ENCODE peak calls at places on chromosomes 12 and 14, in ten cellular contexts. K is hepatocyte; E is T follicular helper cell; D is AG10803; R is activated CD4-positive, alpha-beta T cell treated with anti-CD3 and anti-CD28 coated beads for 4 hours; F is stimulated activated CD8-positive, alpha-beta memory T cell treated with anti-CD3 and anti-CD28 coated beads, Interleukin-15, amount 100 ng/mL, for 1 hour; H is tibial artery; C is GM04504; Q is left colon; I is stimulated activated CD4-positive, alpha-beta T cell treated with anti-CD3 and anti-CD28 coated beads, TNF-alpha, amount 100 ng/mL, for 1 hour. S is an unnamed sample.

GRCh38 chr14:38877744-38878388 is 225.2 kb downstream of the SEC23A start:
- DNase-seq in H (no peak), E (no peak), I (no peak), R (no peak), C (no peak), D (no peak), F (no peak), K (no peak), Q (no peak), S (no peak)

GRCh38 chr12:121630791-121631190 is 4.5 kb downstream of the ORAI1 start:
- DNase-seq in R (no peak), Q (no peak), E (no peak), F (no peak), D (no peak), H (no peak), I (no peak), K (no peak), C (no peak), S (peak)

GRCh38 chr12:14960548-14961465 is 594 bp downstream of the ARHGDIB start:
- DNase-seq in F (no peak), H (no peak), I (no peak), E (no peak), D (no peak), C (no peak), Q (no peak), K (no peak), R (peak), S (no peak)

GRCh38 chr12:57461326-57461903 is 1.8 kb downstream of the GLI1 start:
- DNase-seq in Q (peak), I (no peak), E (no peak), R (no peak), F (no peak), H (peak), C (no peak), D (peak), K (peak), S (peak)

GRCh38 chr14:72549848-72550247 is 344.1 kb downstream of the DPF3 start:
- DNase-seq in H (no peak), D (peak), K (no peak), E (no peak), Q (no peak), I (no peak), C (no peak), R (no peak), F (no peak), S (no peak)

GRCh38 chr14:105878554-105878953 is 352.2 kb downstream of the TMEM121 start:
- DNase-seq in Q (no peak), E (no peak), H (peak), I (no peak), K (no peak), F (no peak), D (no peak), C (no peak), R (no peak), S (peak)

GRCh38 chr14:93682459-93682858 is 105.8 kb downstream of the PRIMA1 start:
- DNase-seq in F (no peak), E (no peak), D (no peak), Q (no peak), I (no peak), C (no peak), R (no peak), H (no peak), K (no peak), S (no peak)

GRCh38 chr12:98653866-98654493 is 8.9 kb downstream of the APAF1 start:
- DNase-seq in I (no peak), E (no peak), R (no peak), D (peak), F (no peak), H (no peak), C (no peak), Q (no peak), K (peak), S (no peak)

GRCh38 chr12:38113991-38114390 is 202.6 kb upstream of the ALG10B start:
- DNase-seq in Q (no peak), I (no peak), K (no peak), R (no peak), C (no peak), H (no peak), E (no peak), D (no peak), F (no peak), S (no peak)

GRCh38 chr14:66595394-66595793 is 87.4 kb downstream of the GPHN start:
- DNase-seq in D (no peak), E (no peak), R (no peak), K (no peak), H (peak), Q (no peak), I (no peak), F (no peak), C (no peak), S (no peak)

GRCh38 chr12:110948041-110948440 is 27.7 kb upstream of the MYL2 start:
- DNase-seq in K (no peak), I (no peak), F (no peak), C (no peak), D (no peak), E (no peak), R (no peak), H (no peak), Q (no peak), S (no peak)

GRCh38 chr12:68975811-68976210 is 42.8 kb upstream of the CPM start:
- DNase-seq in C (no peak), R (no peak), Q (no peak), D (no peak), H (no peak), I (no peak), F (no peak), K (no peak), E (no peak), S (no peak)

GRCh38 chr12:128933039-128933438 is 79.8 kb downstream of the GLT1D1 start:
- DNase-seq in D (no peak), R (no peak), C (no peak), E (no peak), H (no peak), Q (no peak), I (no peak), F (no peak), K (no peak), S (no peak)

GRCh38 chr12:6140646-6141045 is 16.2 kb upstream of the VWF start:
- DNase-seq in D (no peak), F (no peak), H (no peak), I (no peak), K (no peak), Q (no peak), E (no peak), C (no peak), R (no peak), S (no peak)

GRCh38 chr14:91237219-91237618 is 7.3 kb downstream of the GPR68 start:
- DNase-seq in R (no peak), Q (no peak), K (no peak), C (peak), F (no peak), D (peak), I (no peak), E (no peak), H (no peak), S (no peak)

GRCh38 chr14:103207038-103207403 is 83.8 kb downstream of the TNFAIP2 start:
- DNase-seq in F (no peak), E (no peak), R (no peak), Q (peak), I (no peak), K (peak), C (peak), D (peak), H (peak), S (no peak)

GRCh38 chr14:68309631-68310030 is 483.2 kb downstream of the ZFP36L1 start:
- DNase-seq in H (no peak), I (no peak), K (no peak), C (no peak), R (no peak), Q (no peak), E (no peak), F (no peak), D (no peak), S (no peak)

GRCh38 chr14:90483551-90483950 is 86.7 kb downstream of the CALM1 start:
- DNase-seq in H (peak), Q (peak), C (no peak), I (no peak), R (peak), F (no peak), K (no peak), E (peak), D (no peak), S (no peak)

GRCh38 chr14:100012478-100012925 is 52.7 kb upstream of the EVL start:
- DNase-seq in C (no peak), Q (no peak), D (peak), E (no peak), K (no peak), I (no peak), R (no peak), H (no peak), F (no peak), S (no peak)

GRCh38 chr12:53223391-53224267 is 8.4 kb downstream of the RARG start:
- DNase-seq in K (peak), C (no peak), E (no peak), D (peak), F (no peak), R (no peak), I (no peak), Q (no peak), H (peak), S (no peak)

GRCh38 chr12:100672075-100672592 is 98.7 kb downstream of the GAS2L3 start:
- DNase-seq in C (no peak), E (no peak), K (no peak), H (no peak), F (no peak), Q (no peak), I (no peak), D (no peak), R (peak), S (peak)

GRCh38 chr12:27523305-27523641 is 733 bp upstream of the PPFIBP1 start:
- DNase-seq in I (no peak), F (no peak), K (no peak), E (no peak), C (no peak), R (no peak), D (no peak), H (no peak), Q (no peak), S (no peak)

GRCh38 chr12:112408621-112409020 is 784 bp downstream of the RPL6 start:
- DNase-seq in R (peak), D (no peak), Q (no peak), F (no peak), H (no peak), I (no peak), C (no peak), K (no peak), E (peak), S (no peak)

GRCh38 chr12:96156211-96156610 is 38.0 kb upstream of the ELK3 start:
- DNase-seq in E (no peak), K (no peak), Q (no peak), F (no peak), D (no peak), I (no peak), R (no peak), C (no peak), H (no peak), S (no peak)

GRCh38 chr12:57011438-57012424 is 4.6 kb downstream of the TAC3 start:
- DNase-seq in D (no peak), I (no peak), Q (no peak), E (no peak), C (no peak), K (no peak), H (no peak), R (no peak), F (no peak), S (no peak)

GRCh38 chr14:54343276-54344121 is 53.3 kb upstream of the CDKN3 start:
- DNase-seq in Q (no peak), I (no peak), C (no peak), D (no peak), E (no peak), R (no peak), H (no peak), K (no peak), F (no peak), S (no peak)

GRCh38 chr14:69671365-69672050 is 60.1 kb downstream of the SUSD6 start:
- DNase-seq in D (no peak), C (no peak), R (no peak), F (no peak), I (no peak), K (no peak), H (no peak), Q (no peak), E (no peak), S (peak)

GRCh38 chr12:8773456-8773855 is 49.0 kb upstream of the A2ML1 start:
- DNase-seq in F (no peak), E (no peak), D (no peak), Q (no peak), I (no peak), R (no peak), H (no peak), K (no peak), C (no peak), S (no peak)

GRCh38 chr14:43735926-43736325 is 771.2 kb downstream of the FSCB start:
- DNase-seq in K (no peak), R (no peak), E (no peak), C (no peak), Q (no peak), H (no peak), F (no peak), D (no peak), I (no peak), S (no peak)

GRCh38 chr12:109612975-109613502 is 39.4 kb downstream of the MVK start:
- DNase-seq in Q (no peak), R (no peak), H (no peak), I (no peak), F (no peak), C (no peak), E (no peak), K (no peak), D (peak), S (no peak)

GRCh38 chr14:97153527-97153926 is 356.3 kb downstream of the VRK1 start:
- DNase-seq in F (no peak), Q (no peak), H (no peak), K (no peak), I (no peak), R (no peak), E (no peak), D (no peak), C (no peak), S (no peak)

GRCh38 chr12:107992870-107993451 is 136.1 kb upstream of the WSCD2 start:
- DNase-seq in E (no peak), Q (no peak), D (peak), C (peak), K (peak), H (no peak), R (no peak), F (no peak), I (no peak), S (peak)

GRCh38 chr12:103956515-103957027 is 9.1 kb upstream of the TDG start:
- DNase-seq in D (no peak), C (no peak), R (no peak), E (no peak), H (no peak), I (no peak), K (no peak), F (no peak), Q (peak), S (no peak)

GRCh38 chr14:71651228-71651627 is 281.0 kb upstream of the RGS6 start:
- DNase-seq in I (no peak), R (no peak), F (no peak), H (no peak), E (no peak), K (peak), D (peak), C (peak), Q (no peak), S (no peak)

GRCh38 chr12:132451836-132452195 is 38.1 kb upstream of the FBRSL1 start:
- DNase-seq in H (no peak), Q (no peak), F (no peak), E (no peak), D (no peak), K (no peak), I (no peak), C (no peak), R (no peak), S (no peak)

GRCh38 chr14:99619873-99620834 is 16.1 kb upstream of the CCDC85C start:
- DNase-seq in I (no peak), Q (no peak), F (no peak), D (peak), H (no peak), C (no peak), E (no peak), K (no peak), R (no peak), S (no peak)

GRCh38 chr12:1912580-1913376 is 5.7 kb downstream of the CACNA2D4 start:
- DNase-seq in K (peak), I (no peak), F (no peak), E (no peak), R (no peak), Q (no peak), C (no peak), D (no peak), H (no peak), S (no peak)

GRCh38 chr12:110566993-110567392 is 16.1 kb downstream of the PPTC7 start:
- DNase-seq in R (no peak), E (no peak), F (no peak), K (no peak), I (no peak), H (no peak), D (no peak), Q (no peak), C (no peak), S (no peak)

GRCh38 chr12:83181074-83181473 is 494.4 kb downstream of the TMTC2 start:
- DNase-seq in R (no peak), K (no peak), I (no peak), H (no peak), F (no peak), D (no peak), Q (no peak), E (no peak), C (no peak), S (no peak)

GRCh38 chr14:79062226-79062625 is 892.1 kb downstream of the NRXN3 start:
- DNase-seq in C (no peak), H (no peak), F (no peak), E (no peak), R (no peak), I (no peak), D (no peak), Q (no peak), K (no peak), S (no peak)

S was measured in HAP-1.